ENCODE peak calls at places on chromosome 14, in four cellular contexts. One of them, this sample, is unnamed.
A peak's percentile ranks its signal among the peaks of the same experiment; 100 is the strongest.

GRCh38 chr14:76490735-76491134 is 114.8 kb downstream of the ESRRB start:
- DNase-seq in trophoblast cell: no peak
- DNase-seq in neuronal stem cell: peak; percentile 11
- DNase-seq in H1: no peak
- DNase-seq in this sample: no peak

GRCh38 chr14:69059658-69060648 is 80.9 kb upstream of the ACTN1 start:
- DNase-seq in trophoblast cell: peak; percentile 87
- DNase-seq in neuronal stem cell: no peak
- DNase-seq in H1: no peak
- DNase-seq in this sample: peak; percentile 100

GRCh38 chr14:69749956-69750355 is 17.0 kb upstream of the SRSF5 start:
- DNase-seq in trophoblast cell: no peak
- DNase-seq in neuronal stem cell: no peak
- DNase-seq in H1: no peak
- DNase-seq in this sample: no peak

GRCh38 chr14:24848427-24848826 is 201.5 kb downstream of the STXBP6 start:
- DNase-seq in trophoblast cell: peak; percentile 2
- DNase-seq in neuronal stem cell: no peak
- DNase-seq in H1: no peak
- DNase-seq in this sample: peak; percentile 12

GRCh38 chr14:23535943-23536342 is 15.6 kb downstream of the ZFHX2 start:
- DNase-seq in trophoblast cell: no peak
- DNase-seq in neuronal stem cell: no peak
- DNase-seq in H1: no peak
- DNase-seq in this sample: no peak

GRCh38 chr14:81247271-81247766 is 26.6 kb upstream of the GTF2A1 start:
- DNase-seq in trophoblast cell: peak; percentile 72
- DNase-seq in neuronal stem cell: no peak
- DNase-seq in H1: no peak
- DNase-seq in this sample: no peak

GRCh38 chr14:105913861-105914260 is 387.5 kb downstream of the TMEM121 start:
- DNase-seq in trophoblast cell: no peak
- DNase-seq in neuronal stem cell: no peak
- DNase-seq in H1: no peak
- DNase-seq in this sample: no peak

GRCh38 chr14:60310086-60310684 is 61.2 kb downstream of the PPM1A start:
- DNase-seq in trophoblast cell: no peak
- DNase-seq in neuronal stem cell: no peak
- DNase-seq in H1: no peak
- DNase-seq in this sample: no peak

GRCh38 chr14:81509321-81509720 is 24.3 kb downstream of the SEL1L start:
- DNase-seq in trophoblast cell: no peak
- DNase-seq in neuronal stem cell: no peak
- DNase-seq in H1: no peak
- DNase-seq in this sample: no peak

GRCh38 chr14:100523536-100524025 is 63.6 kb downstream of the BEGAIN start:
- DNase-seq in trophoblast cell: no peak
- DNase-seq in neuronal stem cell: no peak
- DNase-seq in H1: no peak
- DNase-seq in this sample: no peak

GRCh38 chr14:103699261-103699661 is 16.0 kb downstream of the XRCC3 start:
- DNase-seq in trophoblast cell: no peak
- DNase-seq in neuronal stem cell: no peak
- DNase-seq in H1: no peak
- DNase-seq in this sample: no peak

GRCh38 chr14:80344208-80344607 is 132.9 kb upstream of the DIO2 start:
- DNase-seq in trophoblast cell: no peak
- DNase-seq in neuronal stem cell: no peak
- DNase-seq in H1: no peak
- DNase-seq in this sample: no peak

GRCh38 chr14:53564870-53565269 is 391.8 kb downstream of the BMP4 start:
- DNase-seq in trophoblast cell: no peak
- DNase-seq in neuronal stem cell: no peak
- DNase-seq in H1: no peak
- DNase-seq in this sample: no peak

GRCh38 chr14:105419305-105420091 is at the start of gene MTA1:
- DNase-seq in trophoblast cell: no peak
- DNase-seq in neuronal stem cell: peak; percentile 31
- DNase-seq in H1: no peak
- DNase-seq in this sample: peak; percentile 29

GRCh38 chr14:25034803-25035681 is 14.9 kb downstream of the STXBP6 start:
- DNase-seq in trophoblast cell: no peak
- DNase-seq in neuronal stem cell: no peak
- DNase-seq in H1: no peak
- DNase-seq in this sample: no peak

GRCh38 chr14:97432586-97432985 is 635.4 kb downstream of the VRK1 start:
- DNase-seq in trophoblast cell: no peak
- DNase-seq in neuronal stem cell: no peak
- DNase-seq in H1: no peak
- DNase-seq in this sample: no peak

GRCh38 chr14:104187931-104188726 is 49.7 kb downstream of the KIF26A start:
- DNase-seq in trophoblast cell: no peak
- DNase-seq in neuronal stem cell: no peak
- DNase-seq in H1: no peak
- DNase-seq in this sample: no peak

GRCh38 chr14:104680056-104680805 is 9.2 kb upstream of the INF2 start:
- DNase-seq in trophoblast cell: peak; percentile 57
- DNase-seq in neuronal stem cell: no peak
- DNase-seq in H1: no peak
- DNase-seq in this sample: peak; percentile 87

GRCh38 chr14:76486251-76486743 is 110.4 kb downstream of the ESRRB start:
- DNase-seq in trophoblast cell: no peak
- DNase-seq in neuronal stem cell: no peak
- DNase-seq in H1: no peak
- DNase-seq in this sample: no peak

GRCh38 chr14:73245401-73246325 is 8.4 kb downstream of the PAPLN start:
- DNase-seq in trophoblast cell: peak; percentile 46
- DNase-seq in neuronal stem cell: no peak
- DNase-seq in H1: no peak
- DNase-seq in this sample: peak; percentile 51

GRCh38 chr14:78340250-78340649 is 170.1 kb downstream of the NRXN3 start:
- DNase-seq in trophoblast cell: no peak
- DNase-seq in neuronal stem cell: no peak
- DNase-seq in H1: no peak
- DNase-seq in this sample: no peak

GRCh38 chr14:93015505-93015904 is 92.6 kb downstream of the CHGA start:
- DNase-seq in trophoblast cell: no peak
- DNase-seq in neuronal stem cell: no peak
- DNase-seq in H1: no peak
- DNase-seq in this sample: no peak

GRCh38 chr14:105085766-105086165 is 20.5 kb upstream of the GPR132 start:
- DNase-seq in trophoblast cell: no peak
- DNase-seq in neuronal stem cell: no peak
- DNase-seq in H1: no peak
- DNase-seq in this sample: no peak

GRCh38 chr14:75842624-75843023 is 139.2 kb downstream of the TGFB3 start:
- DNase-seq in trophoblast cell: no peak
- DNase-seq in neuronal stem cell: no peak
- DNase-seq in H1: no peak
- DNase-seq in this sample: no peak

DNA sequence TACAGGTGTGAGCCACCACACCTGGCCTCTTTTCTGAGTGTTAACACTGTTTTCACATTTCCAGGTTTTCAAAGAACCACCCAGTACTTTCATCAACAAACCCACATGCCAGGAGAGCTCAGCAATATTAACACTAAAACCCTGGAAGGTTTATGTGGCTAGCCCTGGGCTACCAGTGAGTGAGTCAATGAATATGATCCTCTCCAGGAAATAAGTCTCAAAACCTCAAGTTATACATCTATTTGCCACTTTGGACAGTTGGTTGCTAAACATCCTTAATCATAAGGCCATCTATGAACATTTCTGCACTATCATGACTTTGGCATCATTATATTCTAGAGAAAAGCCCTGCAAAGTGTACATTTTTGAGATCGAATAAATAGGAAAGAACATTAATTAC is 6.3 kb upstream of the CDKL1 start:
- DNase-seq in trophoblast cell: no peak
- DNase-seq in neuronal stem cell: no peak
- DNase-seq in H1: no peak
- DNase-seq in this sample: no peak
- H3K14ac ChIP-seq in trophoblast cell: no peak overlapping the region
- H3K14ac ChIP-seq in neuronal stem cell: no peak overlapping the region
- H3K14ac ChIP-seq in H1: no peak overlapping the region
- H3K14ac ChIP-seq in this sample: no peak overlapping the region

DNA sequence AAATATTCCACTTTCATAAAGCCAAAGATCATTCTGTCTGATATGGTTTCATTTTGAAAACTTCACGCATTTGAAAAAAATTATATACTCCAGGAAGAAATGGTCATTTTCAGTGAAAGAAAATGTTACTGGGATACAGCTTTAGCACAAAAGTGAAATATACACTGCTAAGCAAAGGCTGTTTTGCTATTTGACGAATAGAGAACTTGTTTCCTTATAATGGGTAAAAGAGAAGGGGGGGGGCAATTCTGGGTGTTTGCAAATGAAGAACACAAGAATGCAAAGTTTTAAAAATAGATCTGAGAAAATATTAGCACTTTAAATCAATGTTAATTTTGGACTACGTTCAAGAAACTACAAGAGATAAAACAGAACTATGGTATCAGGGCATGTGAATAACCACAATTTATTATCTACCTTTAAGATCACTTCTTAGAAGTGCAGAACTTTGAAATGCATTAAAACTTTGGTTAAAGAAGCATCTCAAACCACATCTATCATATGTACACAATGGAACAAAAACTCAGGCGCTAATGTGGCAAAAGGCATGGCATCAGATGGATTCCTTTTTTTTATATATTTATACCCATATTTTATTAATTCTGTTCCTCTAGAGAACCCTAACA is 51.1 kb downstream of the EFCAB11 start:
- DNase-seq in trophoblast cell: no peak
- DNase-seq in neuronal stem cell: no peak
- DNase-seq in H1: no peak
- DNase-seq in this sample: no peak
- H2BK12ac ChIP-seq in trophoblast cell: no peak overlapping the region
- H2BK12ac ChIP-seq in neuronal stem cell: no peak overlapping the region
- H2BK12ac ChIP-seq in H1: no peak overlapping the region
- H2BK12ac ChIP-seq in this sample: no peak overlapping the region

GRCh38 chr14:95431199-95432145 is 85.0 kb downstream of the SYNE3 start:
- DNase-seq in trophoblast cell: no peak
- DNase-seq in neuronal stem cell: peak; percentile 40
- DNase-seq in H1: no peak
- DNase-seq in this sample: peak; percentile 16

GRCh38 chr14:95432152-95433093 is 84.0 kb downstream of the SYNE3 start:
- DNase-seq in trophoblast cell: no peak
- DNase-seq in neuronal stem cell: no peak
- DNase-seq in H1: no peak
- DNase-seq in this sample: peak; percentile 33

GRCh38 chr14:95436348-95436747 is 80.1 kb downstream of the SYNE3 start:
- DNase-seq in trophoblast cell: no peak
- DNase-seq in neuronal stem cell: no peak
- DNase-seq in H1: no peak
- DNase-seq in this sample: no peak

GRCh38 chr14:95434161-95434560 is 82.3 kb downstream of the SYNE3 start:
- DNase-seq in trophoblast cell: peak; percentile 20
- DNase-seq in neuronal stem cell: no peak
- DNase-seq in H1: no peak
- DNase-seq in this sample: no peak

GRCh38 chr14:95433094-95433478 is 83.4 kb downstream of the SYNE3 start:
- DNase-seq in trophoblast cell: no peak
- DNase-seq in neuronal stem cell: no peak
- DNase-seq in H1: no peak
- DNase-seq in this sample: no peak
- H3K4me3 ChIP-seq in trophoblast cell: no peak overlapping the region
- H3K4me3 ChIP-seq in neuronal stem cell: no peak overlapping the region
- H3K4me3 ChIP-seq in H1: no peak overlapping the region
- H3K4me3 ChIP-seq in this sample: no peak overlapping the region

GRCh38 chr14:61610900-61611299 is 84.4 kb upstream of the HIF1A start:
- DNase-seq in trophoblast cell: no peak
- DNase-seq in neuronal stem cell: no peak
- DNase-seq in H1: no peak
- DNase-seq in this sample: no peak

GRCh38 chr14:61609885-61610284 is 85.4 kb upstream of the HIF1A start:
- DNase-seq in trophoblast cell: peak; percentile 20
- DNase-seq in neuronal stem cell: no peak
- DNase-seq in H1: no peak
- DNase-seq in this sample: peak; percentile 84

GRCh38 chr14:61607570-61608244 is 87.6 kb upstream of the HIF1A start:
- DNase-seq in trophoblast cell: no peak
- DNase-seq in neuronal stem cell: no peak
- DNase-seq in H1: no peak
- DNase-seq in this sample: no peak

GRCh38 chr14:61609143-61609851 is 86.0 kb upstream of the HIF1A start:
- DNase-seq in trophoblast cell: peak; percentile 80
- DNase-seq in neuronal stem cell: no peak
- DNase-seq in H1: peak; percentile 46
- DNase-seq in this sample: peak; percentile 70

DNA sequence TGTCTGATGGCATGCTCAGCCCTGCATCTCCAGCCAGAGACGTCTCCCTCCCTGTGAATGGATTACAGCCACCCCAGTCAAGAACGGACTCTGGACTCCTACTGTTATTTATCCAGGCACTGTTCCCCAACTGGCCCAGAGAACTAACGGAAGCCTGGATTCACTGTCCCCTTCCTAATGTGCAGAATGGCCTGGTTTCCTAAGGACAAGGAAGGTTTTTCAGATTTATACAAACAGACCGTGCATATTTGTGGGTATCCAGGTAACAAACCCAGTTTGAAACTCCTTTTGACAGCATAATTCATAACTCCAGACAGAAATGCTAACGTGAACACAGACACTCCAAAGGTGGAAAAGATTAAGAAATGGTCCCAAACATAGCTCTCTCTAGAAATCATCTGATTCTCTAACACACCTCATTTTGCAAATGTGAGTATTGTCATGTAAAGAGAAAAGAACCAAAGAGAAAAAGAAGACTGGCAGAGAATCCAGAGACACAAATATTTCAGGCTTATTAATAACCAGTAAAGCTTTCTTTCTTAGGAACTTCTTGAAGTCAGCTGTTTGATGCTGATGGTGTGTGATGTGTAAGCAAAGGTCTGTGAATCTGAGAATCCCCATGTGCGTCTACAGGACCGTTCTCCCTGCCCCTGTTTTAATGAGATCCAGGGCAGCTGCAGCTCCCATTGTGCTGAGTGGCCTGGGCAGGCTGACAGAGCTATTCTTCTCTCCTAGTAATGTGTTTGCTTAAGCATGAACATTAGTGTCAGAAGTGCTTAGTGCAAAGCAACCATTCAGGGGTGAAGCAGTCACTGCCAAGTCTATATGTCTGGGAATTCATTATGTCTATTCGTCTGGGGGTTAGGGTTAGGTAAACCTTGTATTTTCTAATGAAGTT is 86.8 kb upstream of the HIF1A start:
- DNase-seq in trophoblast cell: no peak
- DNase-seq in neuronal stem cell: peak; percentile 67
- DNase-seq in H1: no peak
- DNase-seq in this sample: no peak
- H3K14ac ChIP-seq in trophoblast cell: peak overlapping the region; percentile 86
- H3K14ac ChIP-seq in neuronal stem cell: no peak overlapping the region
- H3K14ac ChIP-seq in H1: no peak overlapping the region
- H3K14ac ChIP-seq in this sample: no peak overlapping the region

DNA sequence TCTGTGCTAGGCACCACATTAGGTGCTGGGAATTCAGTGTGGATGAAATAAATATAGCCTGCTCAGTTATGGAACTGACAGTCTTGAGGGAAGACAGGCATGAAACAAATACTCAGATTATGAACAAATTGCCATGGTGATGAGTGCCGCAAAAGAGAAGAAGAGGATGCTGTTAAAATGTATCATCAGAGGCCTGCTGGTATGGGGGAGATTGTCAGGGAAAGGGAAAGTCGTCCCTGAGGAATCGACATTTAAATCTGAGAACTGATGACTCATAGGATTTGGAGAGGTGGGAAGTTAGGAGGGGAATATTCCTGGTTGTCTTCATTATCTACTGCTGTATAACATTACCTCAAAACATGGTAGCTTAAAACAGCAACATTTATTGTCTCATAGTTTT is 42.0 kb downstream of the PPP1R36 start:
- DNase-seq in trophoblast cell: no peak
- DNase-seq in neuronal stem cell: no peak
- DNase-seq in H1: no peak
- DNase-seq in this sample: peak; percentile 54
- H2BK12ac ChIP-seq in trophoblast cell: no peak overlapping the region
- H2BK12ac ChIP-seq in neuronal stem cell: no peak overlapping the region
- H2BK12ac ChIP-seq in H1: no peak overlapping the region
- H2BK12ac ChIP-seq in this sample: no peak overlapping the region

This sample was measured in mesenchymal stem cell.